ENCODE peak calls at places on chromosomes 1 and 21, in seven cellular contexts. Q is GM12878, P is spleen, A is body of pancreas, C is stomach, L is IMR-90, G is transverse colon. R is an unnamed sample.

GRCh38 chr21:33825898-33826297 is 89.7 kb downstream of the ATP5PO start:
- DNase-seq in C (no peak), L (peak; percentile 65), P (no peak), A (no peak), G (no peak), Q (no peak), R (no peak)

GRCh38 chr1:61084560-61084991 is 2.2 kb downstream of the NFIA start:
- DNase-seq in C (no peak), A (no peak), Q (no peak), G (no peak), L (no peak), P (no peak), R (no peak)

GRCh38 chr1:183027791-183028190 is 4.6 kb downstream of the LAMC1 start:
- DNase-seq in A (no peak), Q (no peak), L (no peak), G (no peak), P (no peak), C (no peak), R (no peak)

GRCh38 chr1:115712911-115713609 is 55.5 kb downstream of the CASQ2 start:
- DNase-seq in Q (no peak), L (no peak), C (no peak), A (no peak), P (no peak), G (no peak), R (no peak)

GRCh38 chr21:38159355-38159754 is 97.4 kb upstream of the KCNJ15 start:
- DNase-seq in P (no peak), C (peak; percentile 70), L (peak; percentile 84), G (peak; percentile 58), A (peak; percentile 73), Q (peak; percentile 19), R (peak; percentile 59)

GRCh38 chr1:202834771-202835547 is 24.2 kb downstream of the PCAT6 start:
- DNase-seq in L (no peak), A (no peak), P (no peak), C (no peak), Q (no peak), G (no peak), R (no peak)

GRCh38 chr1:184164529-184164928 is 113.0 kb downstream of the TSEN15 start:
- DNase-seq in C (no peak), L (no peak), G (no peak), P (no peak), Q (no peak), A (no peak), R (no peak)

GRCh38 chr1:2283991-2284895 is 56.1 kb downstream of the SKI start:
- DNase-seq in A (no peak), L (no peak), P (no peak), C (no peak), G (no peak), Q (no peak), R (no peak)

GRCh38 chr1:33608825-33609400 is 136.5 kb downstream of the ZSCAN20 start:
- DNase-seq in C (no peak), Q (no peak), L (no peak), G (no peak), P (no peak), A (no peak), R (no peak)

GRCh38 chr1:110061341-110061740 is 9.1 kb downstream of the ALX3 start:
- DNase-seq in L (no peak), C (no peak), P (peak; percentile 64), G (no peak), A (no peak), Q (no peak), R (no peak)

GRCh38 chr1:32685498-32685897 is 17.1 kb downstream of the SYNC start:
- DNase-seq in Q (no peak), L (no peak), P (no peak), C (no peak), G (no peak), A (no peak), R (no peak)

GRCh38 chr1:7644906-7645750 is 126.0 kb upstream of the VAMP3 start:
- DNase-seq in G (peak; percentile 68), P (peak; percentile 72), Q (no peak), L (peak; percentile 70), C (peak; percentile 88), A (peak; percentile 70), R (peak; percentile 46)

GRCh38 chr1:3459940-3460652 is 5.6 kb downstream of the ARHGEF16 start:
- DNase-seq in Q (no peak), G (peak; percentile 91), L (no peak), P (no peak), C (peak; percentile 89), A (peak; percentile 78), R (no peak)

GRCh38 chr1:117201808-117202207 is 8.9 kb downstream of the VTCN1 start:
- DNase-seq in P (no peak), C (no peak), G (no peak), Q (no peak), A (no peak), L (no peak), R (no peak)

GRCh38 chr1:59750612-59751395 is 63.9 kb upstream of the HOOK1 start:
- DNase-seq in A (no peak), C (no peak), L (peak; percentile 94), G (peak; percentile 21), Q (no peak), P (no peak), R (peak; percentile 50)

GRCh38 chr1:160261526-160261877 is 847 bp downstream of the DCAF8 start:
- DNase-seq in Q (peak; percentile 32), G (peak; percentile 54), A (peak; percentile 62), P (no peak), L (peak; percentile 91), C (peak; percentile 45), R (no peak)

GRCh38 chr1:204578867-204579664 is 62.9 kb downstream of the MDM4 start:
- DNase-seq in A (no peak), Q (peak; percentile 65), C (peak; percentile 31), G (peak; percentile 42), P (peak; percentile 81), L (no peak), R (peak; percentile 38)

GRCh38 chr1:112878321-112878720 is 77.7 kb downstream of the SLC16A1 start:
- DNase-seq in C (no peak), Q (no peak), G (no peak), L (no peak), P (no peak), A (no peak), R (no peak)

GRCh38 chr1:226654046-226654445 is 85.0 kb downstream of the ITPKB start:
- DNase-seq in A (no peak), L (peak; percentile 54), C (no peak), G (no peak), Q (no peak), P (peak; percentile 74), R (no peak)

GRCh38 chr1:116508090-116508983 is 62.5 kb downstream of the CD58 start:
- DNase-seq in P (no peak), A (no peak), L (no peak), C (no peak), Q (no peak), G (no peak), R (no peak)

GRCh38 chr1:30732277-30732996 is 9.1 kb upstream of the MATN1 start:
- DNase-seq in C (no peak), Q (no peak), G (no peak), L (peak; percentile 18), A (no peak), P (no peak), R (no peak)

GRCh38 chr1:175538442-175538841 is 205.0 kb downstream of the TNR start:
- DNase-seq in L (no peak), C (no peak), Q (no peak), G (no peak), P (no peak), A (no peak), R (no peak)

GRCh38 chr1:175548774-175549173 is 194.6 kb downstream of the TNR start:
- DNase-seq in A (peak; percentile 83), P (no peak), C (no peak), L (no peak), G (no peak), Q (no peak), R (no peak)

GRCh38 chr1:175539986-175540385 is 203.4 kb downstream of the TNR start:
- DNase-seq in L (no peak), Q (no peak), A (no peak), G (no peak), C (no peak), P (no peak), R (no peak)

GRCh38 chr1:175540928-175541645 is 202.3 kb downstream of the TNR start:
- DNase-seq in P (no peak), G (no peak), Q (no peak), A (no peak), L (no peak), C (no peak), R (no peak)

DNA sequence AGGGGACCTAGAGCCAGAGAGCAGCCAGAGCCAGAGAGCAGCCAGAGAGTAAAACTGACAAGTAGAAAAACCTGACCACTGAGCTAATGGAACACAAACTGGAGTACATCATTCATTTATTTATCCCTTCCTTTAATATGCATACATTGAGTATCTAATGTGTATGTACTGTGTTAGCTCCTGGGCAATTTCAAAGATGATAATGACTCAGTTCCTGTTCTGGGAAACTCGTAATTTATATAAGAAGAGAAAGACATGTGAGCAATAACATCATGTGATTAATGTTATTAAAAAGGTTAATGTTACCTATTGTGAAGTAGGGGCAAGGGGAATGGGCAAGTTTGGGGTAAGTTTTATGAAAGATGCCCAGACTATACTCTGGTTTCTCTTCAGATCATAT is 199.9 kb downstream of the TNR start:
- DNase-seq in P (no peak), G (no peak), C (no peak), A (no peak), L (no peak), Q (no peak), R (no peak)
- H3K27ac ChIP-seq in P (no peak overlapping the region), G (no peak overlapping the region), C (no peak overlapping the region), A (no peak overlapping the region), L (no peak overlapping the region), Q (no peak overlapping the region), R (no peak overlapping the region)

GRCh38 chr1:236507022-236507700 is 16.6 kb upstream of the LGALS8 start:
- DNase-seq in L (peak; percentile 49), G (no peak), Q (no peak), P (no peak), A (peak; percentile 52), C (peak; percentile 71), R (no peak)
- TF ChIP-seq POLR2A in L (no peak), G (no peak), Q (no peak), P (no peak), A (no peak), C (no peak), R (no peak)

DNA sequence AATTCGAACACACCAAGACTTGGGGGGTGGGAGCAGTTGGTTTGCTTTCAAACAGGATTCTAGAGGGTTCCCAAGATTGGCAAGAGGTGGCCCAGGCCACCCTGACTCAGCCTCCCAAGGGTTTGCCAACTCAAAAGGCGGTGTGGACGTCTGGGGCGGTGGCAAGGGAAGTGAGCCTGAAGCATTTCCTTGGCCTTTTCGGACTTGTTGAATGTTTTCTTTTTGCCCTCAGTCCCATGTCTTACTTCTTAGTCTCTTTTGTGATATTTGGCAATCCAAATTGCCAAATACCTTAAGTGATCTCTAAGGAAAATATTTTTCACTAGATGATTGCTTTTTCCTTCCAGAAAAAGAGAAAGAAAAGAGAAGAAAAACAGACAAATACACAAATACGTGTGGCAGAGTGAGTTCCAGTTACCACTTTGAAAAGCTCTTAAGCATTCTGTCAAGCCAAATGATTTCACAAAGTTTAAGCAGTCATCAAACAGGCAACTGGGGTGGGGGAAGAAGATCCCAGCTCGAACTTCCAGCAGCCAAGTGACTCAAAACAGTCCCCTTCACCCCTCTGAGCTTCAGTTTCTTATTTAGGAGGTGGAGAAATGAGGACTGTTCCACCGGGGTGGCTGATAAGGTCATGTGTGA is 374.6 kb upstream of the USP24 start:
- DNase-seq in A (no peak), C (no peak), P (no peak), G (no peak), Q (no peak), L (no peak), R (peak; percentile 38)
- H3K27ac ChIP-seq in A (no peak overlapping the region), C (peak overlapping the region; percentile 66), P (no peak overlapping the region), G (no peak overlapping the region), Q (no peak overlapping the region), L (peak overlapping the region; percentile 24), R (peak overlapping the region; percentile 44)

GRCh38 chr1:197902454-197903195 is at the start of gene C1orf53:
- DNase-seq in G (peak; percentile 91), A (peak; percentile 89), Q (peak; percentile 24), P (peak; percentile 96), C (peak; percentile 89), L (peak; percentile 86), R (peak; percentile 90)
- TF ChIP-seq POLR2A in G (peak; percentile 47), A (peak; percentile 73), Q (peak; percentile 90), P (no peak), C (no peak), L (no peak), R (peak; percentile 36)

R was measured in ovary.